ENCODE peak calls at places on chromosomes 5 and 9, in nine cellular contexts. B, C, L, G, Q, W, D, U and Z are unnamed samples.

GRCh38 chr9:25678147-25678666 is at the start of gene TUSC1:
- DNase-seq in B (no peak), C (peak; percentile 88), L (no peak), G (peak; percentile 93), Q (peak; percentile 97), W (peak; percentile 50), D (no peak), U (peak; percentile 96), Z (peak; percentile 0)

GRCh38 chr5:160260881-160261815 is 31.8 kb downstream of the FABP6 start:
- DNase-seq in B (peak; percentile 11), C (peak; percentile 80), L (no peak), G (no peak), Q (no peak), W (no peak), D (peak; percentile 43), U (no peak), Z (no peak)

GRCh38 chr5:120254385-120254784 is 209.7 kb upstream of the PRR16 start:
- DNase-seq in B (no peak), C (no peak), L (no peak), G (no peak), Q (no peak), W (no peak), D (no peak), U (no peak), Z (no peak)

GRCh38 chr5:54719384-54720306 is 202.1 kb downstream of the SNX18 start:
- DNase-seq in B (no peak), C (no peak), L (no peak), G (peak; percentile 90), Q (no peak), W (peak; percentile 76), D (no peak), U (peak; percentile 8), Z (peak; percentile 68)

GRCh38 chr5:172452398-172453205 is 1.7 kb downstream of the SH3PXD2B start:
- DNase-seq in B (no peak), C (no peak), L (no peak), G (no peak), Q (no peak), W (peak; percentile 49), D (no peak), U (no peak), Z (peak; percentile 69)

GRCh38 chr5:169826618-169827017 is 153.7 kb downstream of the INSYN2B start:
- DNase-seq in B (no peak), C (no peak), L (no peak), G (no peak), Q (no peak), W (no peak), D (no peak), U (no peak), Z (no peak)

GRCh38 chr5:103456476-103456875 is 106.1 kb downstream of the NUDT12 start:
- DNase-seq in B (no peak), C (no peak), L (no peak), G (no peak), Q (no peak), W (no peak), D (no peak), U (no peak), Z (no peak)

GRCh38 chr5:40266952-40267351 is 412.8 kb upstream of the PTGER4 start:
- DNase-seq in B (no peak), C (no peak), L (no peak), G (no peak), Q (no peak), W (no peak), D (no peak), U (no peak), Z (no peak)

GRCh38 chr9:83979812-83980394 is at the start of gene HNRNPK:
- DNase-seq in B (peak; percentile 97), C (peak; percentile 99), L (peak; percentile 99), G (peak; percentile 99), Q (peak; percentile 100), W (peak; percentile 97), D (peak; percentile 99), U (peak; percentile 100), Z (peak; percentile 99)

GRCh38 chr9:123320814-123321213 is 35.2 kb upstream of the CRB2 start:
- DNase-seq in B (no peak), C (no peak), L (no peak), G (no peak), Q (no peak), W (no peak), D (peak; percentile 41), U (no peak), Z (no peak)

GRCh38 chr9:105415344-105415980 is 32.4 kb upstream of the FSD1L start:
- DNase-seq in B (peak; percentile 61), C (no peak), L (peak; percentile 51), G (no peak), Q (no peak), W (peak; percentile 66), D (peak; percentile 78), U (no peak), Z (peak; percentile 45)
- H3K4me1 ChIP-seq in B (peaks cover 15% of the 10 kb centered on the region), C (peaks cover 9% of the 10 kb centered on the region), L (peaks cover 2% of the 10 kb centered on the region), G (peaks cover 4% of the 10 kb centered on the region), Q (peaks cover 2% of the 10 kb centered on the region), W (peaks cover 5% of the 10 kb centered on the region), D (peaks cover 4% of the 10 kb centered on the region), U (no peaks in the 10 kb centered on the region), Z (peaks cover 13% of the 10 kb centered on the region)

GRCh38 chr5:179113143-179113530 is 53.0 kb downstream of the ZNF354C start:
- DNase-seq in B (no peak), C (no peak), L (no peak), G (no peak), Q (no peak), W (no peak), D (no peak), U (no peak), Z (no peak)

GRCh38 chr5:179111267-179112207 is 51.4 kb downstream of the ZNF354C start:
- DNase-seq in B (no peak), C (no peak), L (no peak), G (peak; percentile 82), Q (no peak), W (no peak), D (no peak), U (no peak), Z (no peak)

GRCh38 chr5:179112469-179113142 is 52.4 kb downstream of the ZNF354C start:
- DNase-seq in B (no peak), C (no peak), L (no peak), G (peak; percentile 64), Q (no peak), W (no peak), D (no peak), U (no peak), Z (no peak)

GRCh38 chr5:179113945-179114641 is 53.9 kb downstream of the ZNF354C start:
- DNase-seq in B (no peak), C (no peak), L (no peak), G (peak; percentile 64), Q (no peak), W (no peak), D (no peak), U (no peak), Z (no peak)

DNA sequence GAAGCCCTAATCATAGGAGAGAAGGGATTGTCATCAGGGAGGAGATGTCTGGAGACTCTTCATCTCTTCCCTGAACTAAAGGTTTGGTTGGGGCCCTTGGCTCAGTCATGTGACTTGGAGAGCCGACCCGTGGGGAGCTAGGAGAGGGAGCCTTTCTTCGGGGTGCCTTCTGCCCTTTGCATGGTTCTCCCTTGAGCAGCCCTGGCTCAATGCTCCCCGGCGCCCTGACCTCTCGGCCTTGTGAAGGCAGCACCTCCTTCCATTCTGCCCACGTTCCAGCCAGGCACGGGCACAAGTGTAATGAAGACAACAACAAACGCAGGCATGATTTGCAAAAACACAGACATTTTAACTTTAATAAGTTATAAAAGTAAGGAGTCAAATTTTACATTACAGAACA is 50.4 kb downstream of the ZNF354C start:
- DNase-seq in B (no peak), C (no peak), L (no peak), G (peak; percentile 80), Q (no peak), W (no peak), D (no peak), U (no peak), Z (no peak)
- H3K9me3 ChIP-seq in B (no peaks in the 10 kb centered on the region), C (peaks cover 65% of the 10 kb centered on the region), L (no peaks in the 10 kb centered on the region), G (peaks cover 88% of the 10 kb centered on the region), Q (peaks cover 30% of the 10 kb centered on the region), W (peaks cover 21% of the 10 kb centered on the region), D (no peaks in the 10 kb centered on the region), U (peaks cover 51% of the 10 kb centered on the region), Z (peaks cover 39% of the 10 kb centered on the region)

GRCh38 chr5:177491983-177492746 is 5.2 kb downstream of the PDLIM7 start:
- DNase-seq in B (no peak), C (no peak), L (no peak), G (no peak), Q (no peak), W (no peak), D (no peak), U (peak; percentile 82), Z (no peak)

GRCh38 chr5:177490992-177491391 is 6.4 kb downstream of the PDLIM7 start:
- DNase-seq in B (no peak), C (no peak), L (no peak), G (no peak), Q (no peak), W (no peak), D (no peak), U (peak; percentile 73), Z (no peak)

GRCh38 chr5:177490311-177490991 is 7.0 kb downstream of the PDLIM7 start:
- DNase-seq in B (no peak), C (no peak), L (no peak), G (no peak), Q (no peak), W (no peak), D (no peak), U (peak; percentile 49), Z (no peak)

GRCh38 chr5:177492841-177493240 is 4.6 kb downstream of the PDLIM7 start:
- DNase-seq in B (no peak), C (no peak), L (no peak), G (no peak), Q (no peak), W (no peak), D (no peak), U (no peak), Z (no peak)

DNA sequence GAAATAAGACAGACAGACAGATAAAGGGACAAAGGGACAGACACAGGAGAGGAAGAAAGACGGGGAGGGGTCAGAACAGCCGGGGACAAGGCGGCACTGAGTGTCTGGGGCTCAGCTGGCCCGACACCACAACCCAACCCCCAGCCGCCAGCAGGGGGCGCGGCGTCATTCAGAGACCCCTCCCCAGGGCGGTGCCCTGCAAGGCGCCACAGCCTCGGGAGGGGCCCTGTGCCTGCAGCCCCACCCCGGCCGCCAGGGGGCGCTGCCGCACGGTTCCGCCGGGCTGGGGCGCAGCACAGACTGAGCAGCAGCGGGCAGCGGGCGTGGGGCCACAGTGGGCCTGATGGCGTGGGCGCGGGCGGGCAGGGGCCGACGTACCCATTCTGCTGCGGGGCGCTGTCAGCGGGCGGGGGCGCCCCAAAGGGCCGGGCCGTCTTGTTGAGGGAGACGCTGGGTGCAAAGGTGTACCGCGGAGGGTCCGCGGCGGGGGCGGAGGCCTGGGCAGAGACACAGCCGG is 5.9 kb downstream of the PDLIM7 start:
- DNase-seq in B (peak; percentile 44), C (no peak), L (no peak), G (no peak), Q (peak; percentile 86), W (peak; percentile 92), D (peak; percentile 58), U (peak; percentile 89), Z (no peak)
- H3K4me1 ChIP-seq in B (peaks cover 4% of the 10 kb centered on the region), C (peaks cover 26% of the 10 kb centered on the region), L (peaks cover 13% of the 10 kb centered on the region), G (peaks cover 99% of the 10 kb centered on the region), Q (no peaks in the 10 kb centered on the region), W (peaks cover 5% of the 10 kb centered on the region), D (peaks cover 46% of the 10 kb centered on the region), U (peaks cover 43% of the 10 kb centered on the region), Z (peaks cover 30% of the 10 kb centered on the region)

DNA sequence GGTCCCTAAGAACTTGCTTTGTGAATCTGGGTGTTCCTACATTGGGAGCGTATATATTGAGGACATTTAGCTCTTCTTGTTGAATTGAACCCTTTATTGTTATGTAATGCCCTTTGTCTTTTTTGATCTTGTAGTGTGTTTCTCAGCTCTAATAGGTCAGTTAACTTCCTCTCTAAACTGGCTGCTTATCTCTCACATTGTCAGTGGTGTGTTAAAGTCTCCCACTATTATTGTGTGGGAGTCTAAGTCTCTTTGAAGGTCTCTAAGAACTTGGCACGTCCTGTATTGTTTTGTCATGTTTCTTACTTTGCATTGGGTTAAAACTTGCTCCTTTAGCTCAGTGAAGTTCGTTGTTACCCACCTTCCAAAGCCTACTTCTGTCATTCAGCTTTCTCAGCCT is 36.2 kb downstream of the RIC1 start:
- DNase-seq in B (no peak), C (no peak), L (no peak), G (no peak), Q (no peak), W (no peak), D (no peak), U (no peak), Z (no peak)
- H3K9me3 ChIP-seq in B (no peaks in the 10 kb centered on the region), C (peaks cover 4% of the 10 kb centered on the region), L (peaks cover 7% of the 10 kb centered on the region), G (no peaks in the 10 kb centered on the region), Q (no peaks in the 10 kb centered on the region), W (no peaks in the 10 kb centered on the region), D (peaks cover 58% of the 10 kb centered on the region), U (no peaks in the 10 kb centered on the region), Z (no peaks in the 10 kb centered on the region)